ENCODE peak calls at places on chromosomes 12 and 14, in six cellular contexts. M, G, O, Z, X and J are unnamed samples.

GRCh38 chr14:68345738-68346137 is 447.1 kb downstream of the ZFP36L1 start:
- DNase-seq in G (no peak), Z (no peak), O (no peak), X (no peak), M (no peak), J (no peak)

GRCh38 chr12:120115692-120116442 is 686 bp downstream of the RAB35 start:
- DNase-seq in M (no peak), X (no peak), G (peak; percentile 63), O (peak; percentile 35), Z (peak; percentile 75), J (peak; percentile 33)

GRCh38 chr14:93970589-93970966 is 5.8 kb downstream of the ASB2 start:
- DNase-seq in O (no peak), G (no peak), X (peak; percentile 56), M (no peak), Z (no peak), J (peak; percentile 28)

GRCh38 chr14:33237102-33237501 is 298.4 kb downstream of the NPAS3 start:
- DNase-seq in Z (no peak), G (no peak), X (no peak), O (no peak), M (no peak), J (no peak)

GRCh38 chr12:123063535-123063934 is 83.1 kb downstream of the ARL6IP4 start:
- DNase-seq in G (no peak), O (no peak), Z (peak; percentile 23), M (no peak), X (peak; percentile 58), J (peak; percentile 30)

GRCh38 chr14:33679461-33680225 is 271.2 kb downstream of the EGLN3 start:
- DNase-seq in Z (no peak), O (no peak), M (peak; percentile 87), G (no peak), X (no peak), J (no peak)

GRCh38 chr14:51873221-51873893 is 12.9 kb downstream of the GNG2 start:
- DNase-seq in G (no peak), O (no peak), Z (no peak), X (peak; percentile 33), M (peak; percentile 97), J (no peak)

GRCh38 chr12:132430838-132431826 is 58.8 kb upstream of the FBRSL1 start:
- DNase-seq in G (no peak), M (no peak), O (no peak), Z (no peak), X (no peak), J (no peak)

GRCh38 chr14:35883677-35884293 is 57.6 kb downstream of the BRMS1L start:
- DNase-seq in G (no peak), M (no peak), O (no peak), X (peak; percentile 37), Z (no peak), J (no peak)

GRCh38 chr14:61090432-61091216 is 109.6 kb downstream of the SLC38A6 start:
- DNase-seq in M (no peak), O (no peak), X (no peak), G (no peak), Z (no peak), J (no peak)

GRCh38 chr12:11981174-11981733 is 89.5 kb upstream of the BCL2L14 start:
- DNase-seq in O (no peak), M (no peak), Z (no peak), X (no peak), G (no peak), J (no peak)

GRCh38 chr12:102946042-102946441 is 11.4 kb upstream of the ASCL1 start:
- DNase-seq in Z (no peak), M (no peak), G (no peak), O (no peak), X (no peak), J (no peak)

GRCh38 chr12:111578276-111578970 is 20.7 kb downstream of the ATXN2 start:
- DNase-seq in G (no peak), M (peak; percentile 93), Z (no peak), X (no peak), O (no peak), J (no peak)

GRCh38 chr14:60357551-60357930 is 108.5 kb downstream of the PPM1A start:
- DNase-seq in M (no peak), X (peak; percentile 11), O (no peak), G (no peak), Z (no peak), J (no peak)

GRCh38 chr12:2783936-2784600 is 10.7 kb upstream of the FKBP4 start:
- DNase-seq in O (peak; percentile 69), X (peak; percentile 83), Z (peak; percentile 76), M (no peak), G (peak; percentile 76), J (peak; percentile 75)

GRCh38 chr12:52307836-52308806 is 13.1 kb downstream of the KRT83 start:
- DNase-seq in X (peak; percentile 89), M (peak; percentile 49), G (no peak), Z (peak; percentile 89), O (peak; percentile 37), J (peak; percentile 66)

GRCh38 chr14:79543348-79543747 is 668.0 kb downstream of the DIO2 start:
- DNase-seq in Z (no peak), X (no peak), O (no peak), M (no peak), G (no peak), J (no peak)

GRCh38 chr12:30110970-30111586 is 327.3 kb upstream of the TMTC1 start:
- DNase-seq in X (peak; percentile 19), Z (no peak), O (no peak), G (no peak), M (no peak), J (no peak)

GRCh38 chr12:131700271-131700670 is 10.6 kb upstream of the SFSWAP start:
- DNase-seq in M (no peak), O (no peak), G (no peak), Z (no peak), X (no peak), J (no peak)

GRCh38 chr12:108358580-108358965 is 19.5 kb upstream of the CMKLR1 start:
- DNase-seq in X (no peak), Z (no peak), O (no peak), M (no peak), G (no peak), J (no peak)

GRCh38 chr12:97639702-97640101 is 177.1 kb downstream of the RMST start:
- DNase-seq in Z (no peak), G (no peak), M (no peak), X (no peak), O (no peak), J (no peak)

GRCh38 chr12:112066566-112066965 is 42.0 kb downstream of the NAA25 start:
- DNase-seq in Z (no peak), O (no peak), X (no peak), G (no peak), M (no peak), J (no peak)

GRCh38 chr12:87406926-87407325 is 622.3 kb downstream of the C12orf50 start:
- DNase-seq in M (no peak), Z (no peak), G (no peak), O (no peak), X (no peak), J (no peak)

GRCh38 chr14:69650948-69651369 is 39.6 kb downstream of the SUSD6 start:
- DNase-seq in M (peak; percentile 97), G (no peak), Z (no peak), O (no peak), X (no peak), J (no peak)

GRCh38 chr12:51886021-51886710 is 1.7 kb upstream of the ANKRD33 start:
- DNase-seq in O (peak; percentile 87), X (no peak), Z (peak; percentile 86), G (no peak), M (peak; percentile 46), J (peak; percentile 63)

GRCh38 chr14:69543341-69544249 is 31.1 kb downstream of the CCDC177 start:
- DNase-seq in Z (no peak), O (no peak), X (no peak), M (peak; percentile 92), G (no peak), J (peak; percentile 28)

GRCh38 chr12:100138048-100138907 is 4.4 kb downstream of the BLTP3B start:
- DNase-seq in G (no peak), O (no peak), Z (no peak), X (no peak), M (no peak), J (no peak)
- TF ChIP-seq CTCF in G (no peak), O (peak; percentile 24), Z (peak; percentile 25), X (peak; percentile 40), M (peak; percentile 50), J (no peak)

GRCh38 chr12:1011091-1011490 is 20.1 kb downstream of the ERC1 start:
- DNase-seq in X (no peak), G (no peak), O (no peak), Z (no peak), M (no peak), J (no peak)
- H3K36me3 ChIP-seq in X (no peaks in the 10 kb centered on the region), G (no peaks in the 10 kb centered on the region), O (no peaks in the 10 kb centered on the region), Z (no peaks in the 10 kb centered on the region), M (no peaks in the 10 kb centered on the region), J (no peaks in the 10 kb centered on the region)

DNA sequence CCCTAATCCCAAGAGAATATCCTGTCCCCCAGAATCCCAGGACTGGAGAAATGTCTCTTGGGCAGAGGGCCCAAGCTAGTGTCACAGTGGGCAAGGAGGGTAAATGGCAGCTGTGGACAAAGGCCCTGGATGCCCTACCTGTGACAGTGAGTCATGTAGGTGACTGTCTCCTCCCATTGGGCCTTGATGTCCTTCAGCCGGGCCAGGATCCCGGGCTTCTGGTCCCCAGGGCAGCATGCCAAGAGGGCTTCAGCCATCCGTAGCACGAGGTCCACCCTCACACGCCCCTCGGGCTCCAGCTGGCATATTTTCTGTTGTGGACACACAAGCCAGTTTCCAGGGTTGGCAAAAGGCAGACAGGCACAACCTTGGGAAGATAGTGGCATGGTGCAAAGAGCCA is 48.8 kb downstream of the SYNE3 start:
- DNase-seq in G (no peak), O (no peak), M (no peak), Z (no peak), X (no peak), J (no peak)
- H3K4me1 ChIP-seq in G (peaks cover 10% of the 10 kb centered on the region), O (peaks cover 2% of the 10 kb centered on the region), M (peaks cover 23% of the 10 kb centered on the region), Z (peaks cover 30% of the 10 kb centered on the region), X (peaks cover 30% of the 10 kb centered on the region), J (no peaks in the 10 kb centered on the region)

GRCh38 chr12:9636150-9636549 is 28.4 kb upstream of the KLRB1 start:
- DNase-seq in Z (no peak), X (no peak), G (no peak), O (no peak), M (no peak), J (no peak)

GRCh38 chr12:9634177-9634803 is 26.6 kb upstream of the KLRB1 start:
- DNase-seq in X (peak; percentile 35), Z (no peak), G (no peak), O (peak; percentile 37), M (peak; percentile 43), J (no peak)

GRCh38 chr12:9640024-9640423 is 29.5 kb upstream of the CLEC2D start:
- DNase-seq in X (no peak), M (no peak), G (no peak), Z (no peak), O (no peak), J (no peak)

GRCh38 chr12:9635014-9635413 is 27.3 kb upstream of the KLRB1 start:
- DNase-seq in X (no peak), O (no peak), Z (no peak), M (no peak), G (no peak), J (no peak)

GRCh38 chr12:9636807-9637206 is 29.1 kb upstream of the KLRB1 start:
- DNase-seq in X (no peak), Z (no peak), O (no peak), G (no peak), M (no peak), J (no peak)
- TF ChIP-seq CTCF in X (peak; percentile 46), Z (no peak), O (no peak), G (no peak), M (no peak), J (no peak)